ENCODE peak calls at places on chromosomes 12 and 14, in four cellular contexts. One of them, this sample, is unnamed.
A peak's percentile ranks its signal among the peaks of the same experiment; 100 is the strongest.

GRCh38 chr14:88584451-88584850 is 21.6 kb downstream of the ZC3H14 start:
- ATAC-seq in natural killer cell: no peak
- ATAC-seq in effector memory CD8-positive, alpha-beta T cell: no peak
- ATAC-seq in A549: no peak
- ATAC-seq in this sample: no peak

GRCh38 chr14:24064091-24064795 is 7.1 kb upstream of the CPNE6 start:
- ATAC-seq in natural killer cell: no peak
- ATAC-seq in effector memory CD8-positive, alpha-beta T cell: no peak
- ATAC-seq in A549: no peak
- ATAC-seq in this sample: no peak

GRCh38 chr12:117507547-117507946 is 146.1 kb upstream of the NOS1 start:
- ATAC-seq in A549: no peak
- ATAC-seq in natural killer cell: no peak
- ATAC-seq in effector memory CD8-positive, alpha-beta T cell: no peak
- ATAC-seq in this sample: no peak

GRCh38 chr14:93056840-93057585 is 58.7 kb downstream of the ITPK1 start:
- ATAC-seq in A549: peak; percentile 60
- ATAC-seq in natural killer cell: no peak
- ATAC-seq in effector memory CD8-positive, alpha-beta T cell: no peak
- ATAC-seq in this sample: no peak

GRCh38 chr12:115450710-115451109 is 766.7 kb upstream of the TBX3 start:
- ATAC-seq in natural killer cell: no peak
- ATAC-seq in effector memory CD8-positive, alpha-beta T cell: no peak
- ATAC-seq in A549: no peak
- ATAC-seq in this sample: no peak

GRCh38 chr14:101562659-101563351 is 1.5 kb downstream of the DIO3 start:
- ATAC-seq in natural killer cell: peak; percentile 50
- ATAC-seq in effector memory CD8-positive, alpha-beta T cell: no peak
- ATAC-seq in A549: no peak
- ATAC-seq in this sample: no peak

GRCh38 chr12:113472191-113473190 is 820 bp upstream of the LHX5 start:
- ATAC-seq in effector memory CD8-positive, alpha-beta T cell: no peak
- ATAC-seq in A549: no peak
- ATAC-seq in natural killer cell: no peak
- ATAC-seq in this sample: no peak

GRCh38 chr14:71403673-71404072 is 496.4 kb downstream of the PCNX1 start:
- ATAC-seq in effector memory CD8-positive, alpha-beta T cell: peak; percentile 70
- ATAC-seq in A549: peak; percentile 81
- ATAC-seq in natural killer cell: peak; percentile 64
- ATAC-seq in this sample: peak; percentile 86

GRCh38 chr14:75871181-75871880 is 110.5 kb downstream of the TGFB3 start:
- ATAC-seq in natural killer cell: no peak
- ATAC-seq in A549: no peak
- ATAC-seq in effector memory CD8-positive, alpha-beta T cell: no peak
- ATAC-seq in this sample: no peak

GRCh38 chr12:7512528-7512927 is 9.0 kb upstream of the CD163 start:
- ATAC-seq in A549: peak; percentile 100
- ATAC-seq in natural killer cell: no peak
- ATAC-seq in effector memory CD8-positive, alpha-beta T cell: no peak
- ATAC-seq in this sample: no peak

GRCh38 chr14:52071675-52072074 is 2.8 kb upstream of the NID2 start:
- ATAC-seq in effector memory CD8-positive, alpha-beta T cell: no peak
- ATAC-seq in A549: no peak
- ATAC-seq in natural killer cell: no peak
- ATAC-seq in this sample: no peak

GRCh38 chr12:11758838-11759509 is 109.5 kb downstream of the ETV6 start:
- ATAC-seq in effector memory CD8-positive, alpha-beta T cell: no peak
- ATAC-seq in A549: no peak
- ATAC-seq in natural killer cell: no peak
- ATAC-seq in this sample: peak; percentile 36

GRCh38 chr14:32397871-32398640 is 69.0 kb downstream of the AKAP6 start:
- ATAC-seq in A549: peak; percentile 62
- ATAC-seq in natural killer cell: no peak
- ATAC-seq in effector memory CD8-positive, alpha-beta T cell: no peak
- ATAC-seq in this sample: peak; percentile 91

GRCh38 chr12:15602051-15602672 is 187.0 kb downstream of the EPS8 start:
- ATAC-seq in natural killer cell: no peak
- ATAC-seq in effector memory CD8-positive, alpha-beta T cell: no peak
- ATAC-seq in A549: no peak
- ATAC-seq in this sample: no peak

GRCh38 chr12:89384050-89384749 is 31.9 kb upstream of the DUSP6 start:
- ATAC-seq in effector memory CD8-positive, alpha-beta T cell: no peak
- ATAC-seq in A549: no peak
- ATAC-seq in natural killer cell: no peak
- ATAC-seq in this sample: peak; percentile 85

GRCh38 chr14:101865288-101865687 is 99.1 kb upstream of the DYNC1H1 start:
- ATAC-seq in natural killer cell: no peak
- ATAC-seq in effector memory CD8-positive, alpha-beta T cell: no peak
- ATAC-seq in A549: no peak
- ATAC-seq in this sample: no peak

GRCh38 chr14:88272390-88273019 is 50.6 kb downstream of the KCNK10 start:
- ATAC-seq in natural killer cell: no peak
- ATAC-seq in effector memory CD8-positive, alpha-beta T cell: no peak
- ATAC-seq in A549: no peak
- ATAC-seq in this sample: peak; percentile 63

GRCh38 chr12:32365473-32366064 is 33.8 kb upstream of the FGD4 start:
- ATAC-seq in effector memory CD8-positive, alpha-beta T cell: peak; percentile 62
- ATAC-seq in A549: peak; percentile 76
- ATAC-seq in natural killer cell: peak; percentile 74
- ATAC-seq in this sample: peak; percentile 80

GRCh38 chr12:30200864-30201263 is 417.1 kb upstream of the TMTC1 start:
- ATAC-seq in effector memory CD8-positive, alpha-beta T cell: no peak
- ATAC-seq in natural killer cell: no peak
- ATAC-seq in A549: no peak
- ATAC-seq in this sample: no peak

GRCh38 chr12:29562167-29562776 is 64.8 kb upstream of the OVCH1 start:
- ATAC-seq in natural killer cell: no peak
- ATAC-seq in A549: no peak
- ATAC-seq in effector memory CD8-positive, alpha-beta T cell: no peak
- ATAC-seq in this sample: peak; percentile 78

GRCh38 chr14:76546426-76547221 is 170.7 kb downstream of the ESRRB start:
- ATAC-seq in natural killer cell: no peak
- ATAC-seq in effector memory CD8-positive, alpha-beta T cell: no peak
- ATAC-seq in A549: peak; percentile 67
- ATAC-seq in this sample: peak; percentile 19

GRCh38 chr12:122024132-122024785 is 2.6 kb downstream of the BCL7A start:
- ATAC-seq in A549: no peak
- ATAC-seq in natural killer cell: no peak
- ATAC-seq in effector memory CD8-positive, alpha-beta T cell: no peak
- ATAC-seq in this sample: no peak

GRCh38 chr12:131775904-131776889 is 52.0 kb upstream of the MMP17 start:
- ATAC-seq in natural killer cell: no peak
- ATAC-seq in effector memory CD8-positive, alpha-beta T cell: no peak
- ATAC-seq in A549: no peak
- ATAC-seq in this sample: no peak

GRCh38 chr12:123989753-123990152 is 16.7 kb downstream of the ZNF664 start:
- ATAC-seq in A549: no peak
- ATAC-seq in natural killer cell: no peak
- ATAC-seq in effector memory CD8-positive, alpha-beta T cell: no peak
- ATAC-seq in this sample: no peak

GRCh38 chr12:124655317-124656213 is 88.2 kb upstream of the NCOR2 start:
- ATAC-seq in effector memory CD8-positive, alpha-beta T cell: no peak
- ATAC-seq in natural killer cell: no peak
- ATAC-seq in A549: peak; percentile 31
- ATAC-seq in this sample: no peak

GRCh38 chr12:111664510-111664909 is 21.2 kb downstream of the BRAP start:
- ATAC-seq in A549: peak; percentile 47
- ATAC-seq in effector memory CD8-positive, alpha-beta T cell: no peak
- ATAC-seq in natural killer cell: no peak
- ATAC-seq in this sample: no peak

GRCh38 chr14:65073605-65074201 is 28.6 kb downstream of the MAX start:
- ATAC-seq in effector memory CD8-positive, alpha-beta T cell: no peak
- ATAC-seq in A549: no peak
- ATAC-seq in natural killer cell: no peak
- ATAC-seq in this sample: no peak

GRCh38 chr14:98382662-98383061 is 889.3 kb downstream of the BCL11B start:
- ATAC-seq in A549: no peak
- ATAC-seq in natural killer cell: no peak
- ATAC-seq in effector memory CD8-positive, alpha-beta T cell: no peak
- ATAC-seq in this sample: no peak

GRCh38 chr12:49189731-49190314 is 943 bp upstream of the TUBA1A start:
- ATAC-seq in natural killer cell: no peak
- ATAC-seq in effector memory CD8-positive, alpha-beta T cell: no peak
- ATAC-seq in A549: no peak
- ATAC-seq in this sample: no peak

GRCh38 chr14:58941666-58942065 is 246.8 kb upstream of the DAAM1 start:
- ATAC-seq in effector memory CD8-positive, alpha-beta T cell: no peak
- ATAC-seq in natural killer cell: no peak
- ATAC-seq in A549: no peak
- ATAC-seq in this sample: no peak

GRCh38 chr14:104244221-104245011 is 106.0 kb downstream of the KIF26A start:
- ATAC-seq in natural killer cell: no peak
- ATAC-seq in effector memory CD8-positive, alpha-beta T cell: no peak
- ATAC-seq in A549: no peak
- ATAC-seq in this sample: no peak

GRCh38 chr14:72291908-72292688 is 359.9 kb downstream of the RGS6 start:
- ATAC-seq in A549: peak; percentile 71
- ATAC-seq in effector memory CD8-positive, alpha-beta T cell: no peak
- ATAC-seq in natural killer cell: peak; percentile 39
- ATAC-seq in this sample: peak; percentile 33

GRCh38 chr14:91392623-91393303 is 24.9 kb downstream of the CCDC88C start:
- ATAC-seq in A549: no peak
- ATAC-seq in natural killer cell: peak; percentile 23
- ATAC-seq in effector memory CD8-positive, alpha-beta T cell: no peak
- ATAC-seq in this sample: peak; percentile 69

GRCh38 chr12:125720961-125721360 is 655.7 kb downstream of the AACS start:
- ATAC-seq in natural killer cell: no peak
- ATAC-seq in A549: no peak
- ATAC-seq in effector memory CD8-positive, alpha-beta T cell: no peak
- ATAC-seq in this sample: no peak

GRCh38 chr12:69331482-69331845 is 16.7 kb upstream of the LYZ start:
- ATAC-seq in A549: peak; percentile 45
- ATAC-seq in effector memory CD8-positive, alpha-beta T cell: no peak
- ATAC-seq in natural killer cell: no peak
- ATAC-seq in this sample: no peak

GRCh38 chr12:30508205-30508967 is 187.3 kb downstream of the IPO8 start:
- ATAC-seq in natural killer cell: no peak
- ATAC-seq in effector memory CD8-positive, alpha-beta T cell: no peak
- ATAC-seq in A549: no peak
- ATAC-seq in this sample: no peak

GRCh38 chr12:54058189-54058917 is 4.7 kb downstream of the HOXC4 start:
- ATAC-seq in natural killer cell: no peak
- ATAC-seq in effector memory CD8-positive, alpha-beta T cell: no peak
- ATAC-seq in A549: no peak
- ATAC-seq in this sample: no peak

GRCh38 chr14:77004711-77005460 is 23.6 kb downstream of the IRF2BPL start:
- ATAC-seq in natural killer cell: no peak
- ATAC-seq in effector memory CD8-positive, alpha-beta T cell: no peak
- ATAC-seq in A549: no peak
- ATAC-seq in this sample: no peak

GRCh38 chr12:70005864-70006618 is 181.0 kb downstream of the MYRFL start:
- ATAC-seq in natural killer cell: no peak
- ATAC-seq in A549: no peak
- ATAC-seq in effector memory CD8-positive, alpha-beta T cell: no peak
- ATAC-seq in this sample: peak; percentile 69

GRCh38 chr12:52358575-52359350 is 8.5 kb downstream of the KRT85 start:
- ATAC-seq in effector memory CD8-positive, alpha-beta T cell: peak; percentile 86
- ATAC-seq in A549: no peak
- ATAC-seq in natural killer cell: peak; percentile 77
- ATAC-seq in this sample: no peak

This sample was measured in esophagus mucosa.